ENCODE peak calls at places on chromosomes 4 and X, in six cellular contexts. One of them, this sample, is unnamed.

GRCh38 chr4:11218692-11219091 is 210.0 kb downstream of the HS3ST1 start:
- DNase-seq in left cardiac atrium: no peak
- DNase-seq in astrocyte of the cerebellum: no peak
- DNase-seq in nephron progenitor cell: no peak
- DNase-seq in cardiac muscle cell: peak
- DNase-seq in WTC11: no peak
- DNase-seq in this sample: no peak

GRCh38 chrX:107579956-107580355 is 48.4 kb upstream of the PRPS1 start:
- DNase-seq in cardiac muscle cell: no peak
- DNase-seq in astrocyte of the cerebellum: no peak
- DNase-seq in WTC11: no peak
- DNase-seq in left cardiac atrium: no peak
- DNase-seq in nephron progenitor cell: no peak
- DNase-seq in this sample: no peak

GRCh38 chrX:116284383-116284782 is 113.8 kb downstream of the AGTR2 start:
- DNase-seq in astrocyte of the cerebellum: no peak
- DNase-seq in nephron progenitor cell: no peak
- DNase-seq in cardiac muscle cell: no peak
- DNase-seq in left cardiac atrium: no peak
- DNase-seq in WTC11: no peak
- DNase-seq in this sample: no peak

GRCh38 chrX:34619920-34620319 is 37.2 kb downstream of the TMEM47 start:
- DNase-seq in nephron progenitor cell: no peak
- DNase-seq in WTC11: no peak
- DNase-seq in astrocyte of the cerebellum: no peak
- DNase-seq in left cardiac atrium: no peak
- DNase-seq in cardiac muscle cell: no peak
- DNase-seq in this sample: no peak

GRCh38 chr4:67674098-67674497 is 26.9 kb downstream of the UBA6 start:
- DNase-seq in left cardiac atrium: no peak
- DNase-seq in WTC11: no peak
- DNase-seq in cardiac muscle cell: no peak
- DNase-seq in astrocyte of the cerebellum: no peak
- DNase-seq in nephron progenitor cell: no peak
- DNase-seq in this sample: no peak

GRCh38 chr4:15400911-15401671 is 26.7 kb upstream of the C1QTNF7 start:
- DNase-seq in astrocyte of the cerebellum: no peak
- DNase-seq in cardiac muscle cell: peak
- DNase-seq in left cardiac atrium: peak
- DNase-seq in WTC11: no peak
- DNase-seq in nephron progenitor cell: no peak
- DNase-seq in this sample: peak

GRCh38 chrX:123422875-123423274 is 238.8 kb downstream of the GRIA3 start:
- DNase-seq in cardiac muscle cell: peak
- DNase-seq in left cardiac atrium: no peak
- DNase-seq in astrocyte of the cerebellum: no peak
- DNase-seq in nephron progenitor cell: peak
- DNase-seq in WTC11: peak
- DNase-seq in this sample: no peak

GRCh38 chr4:40525811-40526598 is 103.7 kb downstream of the RBM47 start:
- DNase-seq in nephron progenitor cell: no peak
- DNase-seq in left cardiac atrium: peak
- DNase-seq in WTC11: peak
- DNase-seq in cardiac muscle cell: peak
- DNase-seq in astrocyte of the cerebellum: peak
- DNase-seq in this sample: peak

GRCh38 chrX:31988975-31989374 is 917.1 kb upstream of the FTHL17 start:
- DNase-seq in WTC11: no peak
- DNase-seq in astrocyte of the cerebellum: no peak
- DNase-seq in nephron progenitor cell: no peak
- DNase-seq in left cardiac atrium: no peak
- DNase-seq in cardiac muscle cell: no peak
- DNase-seq in this sample: no peak